ENCODE peak calls at places on chromosomes 13 and 19, in seven cellular contexts. Z is NCI-H345; C is stimulated activated CD8-positive, alpha-beta memory T cell treated with anti-CD3 and anti-CD28 coated beads, Interleukin-12 subunit alpha, Interleukin-12 subunit beta, amount 100 ng/mL, for 4 hours; L is RCC 7860; F is amniotic stem cell; G is body of pancreas; Q is anterior cingulate cortex. U is an unnamed sample.

GRCh38 chr13:64206430-64207225 is 2791.0 kb upstream of the PCDH20 start:
- DNase-seq in Z (no peak), C (no peak), L (no peak), F (no peak), G (no peak), Q (no peak), U (no peak)

GRCh38 chr19:42433503-42434260 is 6.5 kb upstream of the LIPE start:
- DNase-seq in Z (no peak), C (no peak), L (peak), F (no peak), G (peak), Q (peak), U (peak)

GRCh38 chr19:49094505-49095482 is 9.5 kb downstream of the SNRNP70 start:
- DNase-seq in Z (no peak), C (no peak), L (no peak), F (no peak), G (no peak), Q (peak), U (no peak)

GRCh38 chr19:42247631-42248199 is 5.3 kb upstream of the GSK3A start:
- DNase-seq in Z (no peak), C (no peak), L (no peak), F (no peak), G (no peak), Q (no peak), U (no peak)

GRCh38 chr19:2261438-2262172 is 5.4 kb upstream of the JSRP1 start:
- DNase-seq in Z (no peak), C (no peak), L (no peak), F (no peak), G (peak), Q (no peak), U (no peak)

GRCh38 chr19:40588926-40589569 is 12.1 kb upstream of the LTBP4 start:
- DNase-seq in Z (peak), C (no peak), L (no peak), F (no peak), G (no peak), Q (no peak), U (no peak)

GRCh38 chr13:43804461-43805070 is 17.8 kb upstream of the ENOX1 start:
- DNase-seq in Z (peak), C (no peak), L (peak), F (peak), G (peak), Q (no peak), U (no peak)

GRCh38 chr13:111115051-111115840 is at the start of gene ARHGEF7:
- DNase-seq in Z (peak), C (no peak), L (no peak), F (no peak), G (peak), Q (no peak), U (no peak)

GRCh38 chr19:54523403-54523802 is 20.8 kb downstream of the LAIR2 start:
- DNase-seq in Z (no peak), C (no peak), L (no peak), F (no peak), G (no peak), Q (no peak), U (no peak)

GRCh38 chr13:39105110-39105509 is 66.9 kb downstream of the NHLRC3 start:
- DNase-seq in Z (peak), C (no peak), L (no peak), F (no peak), G (no peak), Q (no peak), U (no peak)

GRCh38 chr19:29525901-29526729 is at the start of gene VSTM2B:
- DNase-seq in Z (peak), C (no peak), L (no peak), F (no peak), G (no peak), Q (no peak), U (no peak)

GRCh38 chr13:41971848-41972247 is 10.9 kb upstream of the VWA8 start:
- DNase-seq in Z (no peak), C (no peak), L (no peak), F (no peak), G (no peak), Q (no peak), U (no peak)

GRCh38 chr13:35694549-35695233 is 218.2 kb upstream of the MAB21L1 start:
- DNase-seq in Z (no peak), C (no peak), L (no peak), F (no peak), G (no peak), Q (no peak), U (no peak)

GRCh38 chr13:111175372-111175771 is 60.3 kb downstream of the ARHGEF7 start:
- DNase-seq in Z (no peak), C (no peak), L (no peak), F (no peak), G (no peak), Q (no peak), U (no peak)

GRCh38 chr13:97225533-97225932 is 3.4 kb downstream of the MBNL2 start:
- DNase-seq in Z (no peak), C (no peak), L (no peak), F (no peak), G (no peak), Q (no peak), U (no peak)

GRCh38 chr19:4390862-4391693 is 9.3 kb downstream of the SH3GL1 start:
- DNase-seq in Z (no peak), C (no peak), L (no peak), F (no peak), G (no peak), Q (no peak), U (no peak)

GRCh38 chr19:47713046-47714021 is at the start of gene EHD2:
- DNase-seq in Z (no peak), C (peak), L (peak), F (peak), G (peak), Q (no peak), U (no peak)

GRCh38 chr13:27283906-27284523 is 13.4 kb downstream of the RASL11A start:
- DNase-seq in Z (no peak), C (no peak), L (peak), F (no peak), G (peak), Q (peak), U (no peak)

GRCh38 chr13:98026457-98026857 is 73.0 kb downstream of the IPO5 start:
- DNase-seq in Z (no peak), C (no peak), L (no peak), F (no peak), G (no peak), Q (no peak), U (no peak)

GRCh38 chr19:39405930-39406655 is 554 bp upstream of the ZFP36 start:
- DNase-seq in Z (no peak), C (peak), L (no peak), F (no peak), G (no peak), Q (no peak), U (peak)

GRCh38 chr19:8478605-8479004 is 23.8 kb downstream of the PRAM1 start:
- DNase-seq in Z (no peak), C (no peak), L (no peak), F (no peak), G (no peak), Q (no peak), U (no peak)

GRCh38 chr19:52527954-52528326 is 472 bp downstream of the ZNF808 start:
- DNase-seq in Z (no peak), C (no peak), L (no peak), F (no peak), G (no peak), Q (no peak), U (no peak)

GRCh38 chr13:84481958-84482357 is 599.7 kb upstream of the SLITRK1 start:
- DNase-seq in Z (no peak), C (no peak), L (no peak), F (peak), G (no peak), Q (no peak), U (no peak)

U was measured in central memory CD8-positive, alpha-beta T cell.